ENCODE peak calls at places on chromosomes 12 and 14, in four cellular contexts. E is AG09309; K is CD4-positive, alpha-beta T cell; U is GM13977. J is an unnamed sample.
A peak's percentile ranks its signal among the peaks of the same experiment; 100 is the strongest.

GRCh38 chr12:11953523-11953922 is 117.2 kb upstream of the BCL2L14 start:
- DNase-seq in E (no peak), K (no peak), U (no peak), J (no peak)

GRCh38 chr12:92030618-92031017 is 115.0 kb downstream of the BTG1 start:
- DNase-seq in E (no peak), U (peak; percentile 29), K (peak; percentile 50), J (peak; percentile 33)

GRCh38 chr14:64983439-64984310 is 3.0 kb upstream of the FNTB start:
- DNase-seq in E (no peak), K (peak; percentile 15), U (no peak), J (no peak)

GRCh38 chr14:69535230-69535848 is 39.3 kb downstream of the CCDC177 start:
- DNase-seq in U (no peak), E (peak; percentile 8), K (no peak), J (no peak)

GRCh38 chr12:88893801-88894200 is 313.5 kb upstream of the KITLG start:
- DNase-seq in E (no peak), U (no peak), K (no peak), J (no peak)

GRCh38 chr14:69069020-69069421 is 83.9 kb downstream of the DCAF5 start:
- DNase-seq in U (no peak), K (no peak), E (peak; percentile 66), J (no peak)

GRCh38 chr12:12951504-12951903 is 466 bp downstream of the GPRC5D start:
- DNase-seq in K (no peak), E (no peak), U (no peak), J (no peak)

GRCh38 chr12:57803317-57803893 is 15.1 kb downstream of the AVIL start:
- DNase-seq in K (peak; percentile 10), E (peak; percentile 17), U (peak; percentile 41), J (no peak)

GRCh38 chr12:120100630-120101029 is 15.9 kb downstream of the RAB35 start:
- DNase-seq in K (no peak), U (no peak), E (no peak), J (no peak)

GRCh38 chr12:47221256-47222023 is 141.7 kb upstream of the AMIGO2 start:
- DNase-seq in U (no peak), K (no peak), E (no peak), J (no peak)

GRCh38 chr14:38212996-38213395 is 5.3 kb downstream of the SSTR1 start:
- DNase-seq in U (no peak), E (no peak), K (no peak), J (no peak)

GRCh38 chr12:53047221-53048032 is 2.4 kb upstream of the TNS2 start:
- DNase-seq in K (peak; percentile 64), E (no peak), U (peak; percentile 94), J (peak; percentile 76)

GRCh38 chr12:129848921-129849320 is 54.9 kb downstream of the TMEM132D start:
- DNase-seq in E (no peak), K (no peak), U (no peak), J (no peak)

GRCh38 chr12:48988030-48988649 is 10.0 kb downstream of the WNT1 start:
- DNase-seq in U (peak; percentile 86), E (no peak), K (peak; percentile 62), J (peak; percentile 77)

GRCh38 chr14:50425816-50426215 is 29.1 kb upstream of the CDKL1 start:
- DNase-seq in K (no peak), E (peak; percentile 53), U (no peak), J (no peak)

GRCh38 chr12:22598763-22599161 is 26.2 kb upstream of the ETNK1 start:
- DNase-seq in U (no peak), K (no peak), E (no peak), J (no peak)

GRCh38 chr14:69964841-69965240 is 85.6 kb downstream of the SMOC1 start:
- DNase-seq in E (no peak), K (no peak), U (no peak), J (no peak)

GRCh38 chr12:10466311-10466710 is 13.1 kb upstream of the KLRC1 start:
- DNase-seq in K (no peak), E (no peak), U (no peak), J (no peak)

GRCh38 chr12:109759595-109759994 is 46.0 kb downstream of the FAM222A start:
- DNase-seq in E (no peak), U (no peak), K (no peak), J (peak; percentile 8)

GRCh38 chr14:20343855-20344205 is 395 bp downstream of the PARP2 start:
- DNase-seq in E (no peak), U (no peak), K (no peak), J (no peak)

GRCh38 chr14:104794641-104795467 is 694 bp downstream of the AKT1 start:
- DNase-seq in U (peak; percentile 82), E (no peak), K (no peak), J (peak; percentile 53)

GRCh38 chr14:105313381-105314286 is 914 bp upstream of the PACS2 start:
- DNase-seq in U (no peak), K (no peak), E (no peak), J (no peak)

GRCh38 chr12:19572920-19573558 is 133.7 kb downstream of the AEBP2 start:
- DNase-seq in E (no peak), K (no peak), U (peak; percentile 47), J (no peak)

GRCh38 chr12:24911284-24911791 is 37.6 kb downstream of the BCAT1 start:
- DNase-seq in E (no peak), U (no peak), K (no peak), J (no peak)

GRCh38 chr12:66678640-66679268 is at the start of gene GRIP1:
- DNase-seq in E (no peak), U (no peak), K (no peak), J (no peak)

GRCh38 chr12:21354641-21355040 is 18.1 kb upstream of the IAPP start:
- DNase-seq in U (no peak), E (no peak), K (no peak), J (no peak)
- TF ChIP-seq CTCF in U (no peak), E (no peak), K (no peak), J (no peak)

GRCh38 chr14:90332271-90332584 is 487 bp upstream of the NRDE2 start:
- DNase-seq in E (no peak), U (no peak), K (no peak), J (no peak)
- TF ChIP-seq CTCF in E (no peak), U (no peak), K (no peak), J (no peak)

DNA sequence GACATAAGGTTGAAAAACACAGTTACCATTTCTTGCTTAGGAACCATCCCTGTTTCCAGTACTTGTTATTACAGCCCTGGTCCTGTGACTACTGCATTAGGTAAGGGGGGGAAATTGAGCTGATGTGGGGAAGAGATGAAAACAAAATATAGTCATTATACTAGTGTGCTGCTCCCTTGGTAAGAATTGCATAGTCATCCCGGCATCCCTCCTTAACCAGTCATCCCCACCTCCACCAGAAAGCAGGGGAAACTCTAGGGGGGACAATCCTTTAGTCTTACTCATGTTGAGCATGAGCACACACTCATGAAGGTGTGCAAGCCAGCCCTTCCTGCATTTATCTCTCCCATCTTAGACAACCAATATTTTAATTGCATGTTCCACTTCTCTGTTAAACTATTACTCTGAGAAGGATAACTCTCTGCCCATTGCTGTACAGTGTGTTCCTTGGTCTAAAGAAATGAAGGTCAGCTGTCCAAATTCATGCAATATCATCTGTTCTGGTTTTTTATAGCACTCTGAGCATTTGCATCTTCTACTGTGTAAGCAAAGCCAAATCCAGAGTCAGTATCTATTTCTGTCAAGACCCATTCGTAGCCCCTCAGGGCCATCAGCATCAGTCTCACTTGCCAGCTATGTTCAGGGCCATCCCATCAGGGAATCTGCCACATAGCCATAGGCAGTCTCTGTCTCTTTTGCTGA is 46.8 kb downstream of the TMEM30B start:
- DNase-seq in U (no peak), K (no peak), E (no peak), J (no peak)
- TF ChIP-seq CTCF in U (no peak), K (no peak), E (no peak), J (no peak)

DNA sequence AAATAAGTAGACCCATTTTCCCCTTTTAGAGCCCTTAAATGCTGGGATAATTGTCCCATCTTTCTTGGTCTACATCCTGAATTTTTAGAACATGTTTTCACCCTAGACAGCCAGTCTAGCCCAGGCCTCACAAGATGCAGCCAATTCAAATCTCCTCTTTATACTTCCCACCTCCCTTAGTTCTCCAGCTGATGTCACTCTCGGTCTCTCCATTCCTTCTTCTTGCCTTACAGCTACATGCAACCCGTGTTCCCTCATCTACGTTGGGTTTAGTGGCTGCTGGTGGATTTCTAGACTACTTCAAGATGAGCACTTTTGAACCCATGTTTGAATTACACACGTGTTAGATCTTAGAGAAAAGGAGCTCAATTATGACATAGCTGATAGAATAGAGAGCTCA is 132.0 kb downstream of the PPM1H start:
- DNase-seq in U (no peak), K (no peak), E (no peak), J (no peak)
- TF ChIP-seq CTCF in U (no peak), K (no peak), E (peak; percentile 47), J (no peak)

GRCh38 chr14:63203015-63203414 is 1.2 kb upstream of the RHOJ start:
- DNase-seq in K (no peak), U (no peak), E (no peak), J (no peak)

GRCh38 chr14:63205850-63206249 is 1.6 kb downstream of the RHOJ start:
- DNase-seq in U (no peak), K (no peak), E (no peak), J (no peak)

GRCh38 chr14:63205281-63205575 is 985 bp downstream of the RHOJ start:
- DNase-seq in K (no peak), E (no peak), U (no peak), J (no peak)

GRCh38 chr14:63204407-63205280 is at the start of gene RHOJ:
- DNase-seq in U (no peak), E (no peak), K (no peak), J (no peak)

DNA sequence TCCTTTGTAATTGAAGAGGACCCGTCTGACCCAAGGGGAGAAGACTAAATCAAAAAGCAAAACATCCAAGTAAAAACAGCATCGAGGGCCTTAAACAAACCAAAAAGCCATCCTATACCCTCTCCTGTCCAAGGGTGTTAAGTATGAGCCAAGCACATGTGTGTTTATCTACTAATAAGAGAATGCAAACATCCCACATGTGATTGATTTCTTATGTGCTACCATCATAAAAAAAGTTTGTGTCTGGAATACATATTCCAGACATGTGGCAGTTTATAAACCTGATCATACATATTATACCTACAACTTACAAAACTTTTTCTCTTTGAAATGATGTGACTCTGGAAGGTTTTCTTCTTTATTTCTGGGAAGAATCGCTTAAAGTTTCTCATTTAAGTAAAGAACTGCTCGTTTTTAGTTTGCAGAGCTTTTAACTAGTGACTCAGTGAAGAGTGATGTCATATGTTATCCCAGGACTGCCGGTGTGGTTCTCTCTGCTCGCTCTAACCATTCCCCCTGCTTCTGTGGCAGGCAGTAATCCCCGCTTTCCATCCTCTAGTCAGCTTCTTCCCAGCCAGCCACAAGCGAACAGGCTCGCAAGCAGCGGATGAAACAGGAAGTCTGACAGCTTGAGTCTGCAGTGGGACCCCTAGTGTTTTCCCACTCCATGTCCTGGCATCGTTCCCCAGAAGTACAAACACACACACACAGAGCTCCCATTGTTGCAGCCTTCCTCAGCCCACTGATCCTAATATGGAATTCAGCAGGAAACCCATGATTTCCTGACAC is 431 bp upstream of the RHOJ start:
- DNase-seq in U (no peak), K (no peak), E (peak; percentile 71), J (no peak)
- TF ChIP-seq CTCF in U (no peak), K (no peak), E (peak; percentile 34), J (no peak)

DNA sequence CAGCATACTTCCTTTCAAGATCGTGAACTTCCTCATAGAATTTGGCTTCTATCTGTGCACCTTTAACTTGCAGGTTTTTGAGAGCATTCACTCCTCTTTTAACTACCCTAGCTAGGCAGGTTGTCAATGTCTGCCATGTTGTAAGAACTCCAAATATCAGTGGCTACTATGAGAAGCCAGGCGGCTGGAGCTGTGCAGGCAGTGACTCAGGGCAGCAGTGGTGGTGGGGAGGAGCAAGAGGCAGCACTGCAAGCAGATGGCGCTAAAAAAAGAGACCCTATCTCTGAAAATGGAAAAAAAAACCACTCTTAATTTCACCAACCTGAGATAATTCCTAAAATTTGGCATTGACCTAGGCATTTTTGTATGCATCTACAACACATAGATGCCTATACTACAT is 28.5 kb downstream of the YARS2 start:
- DNase-seq in K (no peak), U (no peak), E (no peak), J (no peak)
- TF ChIP-seq CTCF in K (no peak), U (no peak), E (no peak), J (no peak)

J was measured in natural killer cell.